ENCODE peak calls at places on chromosomes 4 and X, in four cellular contexts. N is right lobe of liver, E is ovary, A is lower leg skin. U is an unnamed sample.
A peak's percentile ranks its signal among the peaks of the same experiment; 100 is the strongest.

GRCh38 chrX:148784859-148785655 is 284.6 kb downstream of the AFF2 start:
- DNase-seq in E (no peak), A (no peak), N (no peak), U (no peak)

GRCh38 chrX:56729152-56729557 is at the start of gene NBDY:
- DNase-seq in A (peak; percentile 15), N (no peak), E (peak; percentile 36), U (peak; percentile 16)

GRCh38 chr4:184860018-184860530 is 34.3 kb upstream of the ACSL1 start:
- DNase-seq in A (no peak), E (no peak), N (no peak), U (no peak)

GRCh38 chr4:47824844-47825243 is 13.0 kb downstream of the CORIN start:
- DNase-seq in N (no peak), A (no peak), E (no peak), U (peak; percentile 68)

GRCh38 chr4:86818211-86818610 is 31.0 kb downstream of the SLC10A6 start:
- DNase-seq in E (no peak), N (no peak), A (no peak), U (no peak)

GRCh38 chrX:3219231-3219630 is 127.2 kb downstream of the MXRA5 start:
- DNase-seq in E (no peak), N (no peak), A (no peak), U (no peak)

GRCh38 chrX:81925812-81926211 is 723.9 kb downstream of the SH3BGRL start:
- DNase-seq in E (no peak), N (no peak), A (no peak), U (no peak)

GRCh38 chr4:93829531-93830089 is 1.1 kb downstream of the ATOH1 start:
- DNase-seq in A (no peak), E (no peak), N (no peak), U (no peak)

GRCh38 chrX:118519411-118520205 is 24.0 kb downstream of the DOCK11 start:
- DNase-seq in E (no peak), N (no peak), A (no peak), U (no peak)

GRCh38 chr4:13537011-13537831 is 7.1 kb downstream of the NKX3-2 start:
- DNase-seq in A (no peak), E (no peak), N (no peak), U (no peak)

GRCh38 chr4:5973486-5974220 is 44.6 kb downstream of the C4orf50 start:
- DNase-seq in N (no peak), E (no peak), A (no peak), U (no peak)

GRCh38 chrX:85505801-85506200 is 126.3 kb upstream of the POF1B start:
- DNase-seq in E (no peak), N (no peak), A (no peak), U (no peak)

GRCh38 chr4:1309261-1310010 is 19.7 kb downstream of the MAEA start:
- DNase-seq in E (peak; percentile 94), A (peak; percentile 84), N (peak; percentile 82), U (peak; percentile 91)

GRCh38 chr4:33715996-33716395 is 2528.3 kb downstream of the ARAP2 start:
- DNase-seq in N (no peak), E (no peak), A (peak; percentile 43), U (no peak)

GRCh38 chr4:148822572-148823418 is 380.6 kb upstream of the NR3C2 start:
- DNase-seq in E (no peak), N (no peak), A (no peak), U (no peak)

GRCh38 chr4:125368161-125368560 is 53.4 kb downstream of the FAT4 start:
- DNase-seq in E (no peak), A (no peak), N (no peak), U (no peak)

GRCh38 chr4:86498560-86499166 is 95.5 kb upstream of the PTPN13 start:
- DNase-seq in E (no peak), N (no peak), A (no peak), U (no peak)

GRCh38 chr4:186935881-186936280 is 212.2 kb upstream of the FAT1 start:
- DNase-seq in N (no peak), A (no peak), E (no peak), U (no peak)

GRCh38 chr4:55258152-55258863 is 87.7 kb upstream of the SRD5A3 start:
- DNase-seq in A (no peak), E (no peak), N (no peak), U (no peak)

GRCh38 chr4:146458594-146458993 is 63.1 kb downstream of the SLC10A7 start:
- DNase-seq in E (no peak), A (no peak), N (no peak), U (no peak)

GRCh38 chr4:174686826-174687225 is 142.2 kb downstream of the GLRA3 start:
- DNase-seq in N (no peak), A (no peak), E (no peak), U (no peak)

GRCh38 chrX:38798956-38799355 is 2.3 kb upstream of the MID1IP1 start:
- DNase-seq in E (no peak), N (no peak), A (no peak), U (no peak)

GRCh38 chr4:108036252-108036651 is 46.6 kb downstream of the HADH start:
- DNase-seq in E (no peak), A (no peak), N (no peak), U (no peak)

GRCh38 chrX:4572652-4573051 is 859.2 kb upstream of the PRKX start:
- DNase-seq in A (no peak), E (no peak), N (no peak), U (no peak)

GRCh38 chrX:46180258-46180687 is 364.9 kb downstream of the ZNF674 start:
- DNase-seq in A (no peak), E (no peak), N (no peak), U (no peak)

GRCh38 chr4:75031746-75032145 is 98.8 kb downstream of the PARM1 start:
- DNase-seq in N (no peak), A (no peak), E (no peak), U (no peak)
- TF ChIP-seq POLR2A in N (no peak), A (no peak), E (no peak), U (no peak)

GRCh38 chrX:15594371-15594770 is 6.4 kb downstream of the ACE2 start:
- DNase-seq in E (no peak), A (no peak), N (no peak), U (no peak)
- TF ChIP-seq CTCF in E (no peak), A (no peak), N (peak; percentile 7), U (no peak)

DNA sequence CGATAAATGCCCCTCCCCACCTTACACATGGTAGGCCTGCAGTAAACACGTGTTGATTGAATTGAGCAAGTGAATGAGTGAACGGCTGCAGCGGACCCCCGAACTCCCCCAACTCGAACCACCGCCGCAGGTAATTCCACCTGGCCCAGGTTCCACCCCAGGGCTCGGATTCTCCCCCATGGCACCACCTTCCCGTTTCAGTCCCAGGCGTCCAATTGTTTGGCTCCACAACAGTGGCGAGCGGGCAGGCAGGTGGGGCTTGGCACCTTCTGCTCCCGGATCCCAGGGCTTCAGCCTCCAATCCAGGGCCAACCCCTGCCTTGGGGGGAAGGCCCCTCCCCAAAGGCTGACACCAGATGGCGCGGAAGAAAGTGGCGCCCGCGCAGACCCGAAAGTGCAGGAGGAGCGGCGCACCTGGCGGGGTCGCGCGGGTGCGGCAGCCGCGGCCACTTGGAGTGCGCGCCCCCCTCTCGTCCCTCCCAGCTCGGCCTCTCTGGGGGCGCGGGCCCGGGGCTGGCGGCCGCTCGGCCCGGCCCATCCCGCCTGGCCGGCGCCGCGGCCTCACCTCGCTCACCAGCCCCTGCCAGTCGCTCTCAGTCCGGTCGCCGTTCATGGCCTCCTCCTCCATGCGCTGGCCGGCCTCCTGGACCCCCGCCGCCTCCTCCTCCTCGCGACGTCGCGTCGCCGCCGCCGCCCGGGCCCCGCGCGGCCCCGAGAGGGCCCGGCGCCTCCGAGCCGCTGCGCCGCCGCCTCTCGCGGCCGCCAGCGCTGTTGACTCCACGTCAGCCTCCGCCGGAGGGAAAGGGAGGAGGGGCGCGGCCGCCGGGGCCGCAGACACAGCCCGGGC is at the start of gene CCDC149:
- DNase-seq in E (peak; percentile 55), N (peak; percentile 93), A (no peak), U (peak; percentile 77)
- TF ChIP-seq POLR2A in E (no peak), N (peak; percentile 87), A (no peak), U (no peak)

DNA sequence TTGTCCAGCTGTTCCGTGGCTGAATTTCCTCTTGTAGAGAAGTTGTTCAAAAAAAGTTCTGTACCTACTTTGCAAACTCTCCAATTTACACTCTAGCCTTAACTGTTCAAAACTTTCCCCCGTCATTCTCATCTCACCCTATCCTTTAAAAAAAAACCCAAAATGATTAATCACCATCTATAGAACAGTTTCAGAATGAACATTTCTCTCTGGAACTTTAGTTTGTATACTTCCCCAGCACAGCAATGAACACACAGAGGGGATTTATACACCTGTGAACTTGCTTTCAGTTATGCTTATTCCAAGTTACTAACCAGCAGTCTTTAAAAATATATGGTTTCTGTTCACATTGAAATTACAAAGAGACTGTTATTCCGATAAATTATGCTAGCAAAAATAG is 1.2 kb downstream of the GEMIN8 start:
- DNase-seq in E (no peak), N (no peak), A (no peak), U (no peak)
- TF ChIP-seq CTCF in E (no peak), N (no peak), A (no peak), U (no peak)

GRCh38 chr4:41930139-41930831 is 4.9 kb upstream of the TMEM33 start:
- DNase-seq in N (no peak), E (no peak), A (no peak), U (no peak)

GRCh38 chr4:41934813-41935651 is at the start of gene TMEM33:
- DNase-seq in A (peak; percentile 83), E (peak; percentile 79), N (peak; percentile 95), U (peak; percentile 88)

GRCh38 chr4:41935652-41936021 is 408 bp downstream of the TMEM33 start:
- DNase-seq in A (no peak), E (no peak), N (no peak), U (no peak)

GRCh38 chr4:41932988-41933387 is 2.2 kb upstream of the TMEM33 start:
- DNase-seq in N (no peak), A (no peak), E (no peak), U (no peak)

GRCh38 chr4:41933997-41934812 is 1.0 kb upstream of the TMEM33 start:
- DNase-seq in A (no peak), N (peak; percentile 84), E (no peak), U (no peak)
- TF ChIP-seq POLR2A in A (no peak), N (peak; percentile 55), E (no peak), U (no peak)

GRCh38 chr4:84966382-84967291 is at the start of gene WDFY3:
- DNase-seq in N (peak; percentile 85), E (peak; percentile 81), A (peak; percentile 89), U (peak; percentile 90)
- TF ChIP-seq CTCF in N (peak; percentile 13), E (no peak), A (no peak), U (no peak)

GRCh38 chrX:41449615-41450014 is 2.5 kb downstream of the NYX start:
- DNase-seq in E (no peak), N (no peak), A (no peak), U (no peak)
- TF ChIP-seq POLR2A in E (no peak), N (no peak), A (no peak), U (no peak)

DNA sequence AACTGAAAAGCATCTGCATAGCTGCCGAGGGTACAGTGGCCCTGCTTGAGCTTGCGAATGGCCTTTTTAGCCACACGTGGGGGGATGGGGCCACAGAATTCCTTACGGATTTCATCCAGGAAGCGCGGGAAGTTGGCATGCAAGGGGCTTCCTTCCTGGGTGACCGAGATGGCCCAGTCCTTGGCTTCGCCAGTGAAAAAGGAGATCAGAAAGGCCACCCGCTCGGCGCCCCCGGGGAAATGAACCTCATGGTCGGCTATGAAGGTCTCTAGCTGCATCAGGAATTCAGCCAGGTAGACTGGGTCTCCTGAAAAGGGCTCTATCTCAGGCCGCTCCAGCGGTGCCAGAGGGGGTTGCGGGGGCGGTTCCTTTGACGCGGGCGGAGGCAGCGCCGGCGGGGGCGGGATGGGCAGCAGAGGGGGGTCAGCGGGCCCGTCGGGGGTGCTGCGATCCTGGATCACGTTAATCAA is 918 bp downstream of the RTL5 start:
- DNase-seq in E (no peak), A (no peak), N (no peak), U (no peak)
- TF ChIP-seq CTCF in E (no peak), A (no peak), N (no peak), U (no peak)

U was measured in heart left ventricle.